ENCODE peak calls at places on chromosomes 5 and 9, in four cellular contexts. B is K562, O is HepG2, M is GM12878. Y is an unnamed sample.

GRCh38 chr5:10761842-10762165 is 770 bp upstream of the DAP start:
- DNase-seq in B (no peak), O (no peak), M (no peak), Y (no peak)

GRCh38 chr9:101751895-101752294 is 13.4 kb upstream of the GRIN3A start:
- DNase-seq in B (no peak), O (no peak), M (no peak), Y (no peak)

GRCh38 chr5:74432240-74432639 is 208.3 kb downstream of the ENC1 start:
- DNase-seq in B (no peak), O (no peak), M (no peak), Y (no peak)

GRCh38 chr9:74760031-74760700 is 127.6 kb downstream of the TRPM6 start:
- DNase-seq in B (no peak), O (peak), M (no peak), Y (no peak)

GRCh38 chr9:73810585-73811215 is 659.0 kb downstream of the ANXA1 start:
- DNase-seq in B (no peak), O (no peak), M (no peak), Y (no peak)

GRCh38 chr5:136328097-136328496 is 37.2 kb downstream of the TRPC7 start:
- DNase-seq in B (no peak), O (no peak), M (no peak), Y (no peak)

GRCh38 chr5:169876376-169876775 is 103.9 kb downstream of the INSYN2B start:
- DNase-seq in B (no peak), O (no peak), M (no peak), Y (no peak)

GRCh38 chr9:131951905-131952304 is 127.8 kb downstream of the MED27 start:
- DNase-seq in B (no peak), O (no peak), M (no peak), Y (no peak)

DNA sequence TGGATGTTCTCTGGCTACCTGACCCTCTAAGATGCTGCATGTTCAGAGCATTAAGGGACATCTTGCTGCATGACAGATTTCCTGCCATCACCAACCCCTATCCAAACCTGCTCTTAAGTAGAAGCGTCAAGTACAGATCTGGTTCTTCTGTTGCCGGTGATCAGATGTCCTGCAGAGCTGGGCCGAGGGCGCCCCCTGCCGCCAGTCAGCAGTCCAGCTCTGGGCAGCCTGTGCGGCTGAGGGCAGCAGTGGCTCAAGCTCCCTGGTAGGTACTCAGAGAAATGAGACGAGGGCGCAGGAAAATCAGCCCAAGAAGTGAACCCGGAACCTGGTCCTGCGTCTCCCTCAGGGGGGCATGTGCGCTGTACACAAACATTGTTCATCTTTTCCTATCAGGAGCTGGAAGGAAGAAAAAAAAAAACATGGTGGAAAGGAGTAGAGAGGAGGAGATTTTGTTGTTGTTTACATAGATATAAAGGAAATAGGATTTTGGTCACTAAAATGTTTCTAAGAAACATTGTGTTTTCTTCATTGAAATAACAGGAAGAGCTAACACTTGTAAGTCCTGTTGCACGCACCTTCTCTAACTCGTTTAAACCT is 95.8 kb downstream of the CFAP90 start:
- DNase-seq in B (peak), O (peak), M (no peak), Y (peak)
- TF ChIP-seq FOXK2 in B (no peak), O (no peak), M (no peak), Y (no peak)

DNA sequence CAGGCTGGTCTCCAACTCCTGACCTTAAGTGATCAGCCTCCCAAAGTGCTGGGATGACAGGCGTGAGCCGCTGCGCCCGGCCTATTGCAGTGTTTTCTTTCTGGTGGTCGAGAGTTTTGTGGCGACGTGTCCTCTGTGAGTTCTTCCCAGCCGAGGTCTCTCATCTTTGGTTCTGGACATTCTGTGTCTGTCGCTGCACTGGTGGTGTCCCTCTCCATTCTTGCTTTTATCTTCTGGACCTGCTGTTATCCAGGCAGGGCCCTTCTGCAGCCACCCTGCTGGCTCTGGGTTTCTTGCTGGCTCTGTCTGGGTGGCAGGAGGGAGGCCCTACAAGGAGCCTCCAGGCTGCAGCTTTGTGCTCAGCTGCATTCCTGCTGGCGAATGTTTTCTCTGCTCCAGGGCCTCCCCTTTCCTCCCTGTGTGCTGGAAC is 49.1 kb upstream of the EXOC3 start:
- DNase-seq in B (no peak), O (no peak), M (no peak), Y (no peak)
- TF ChIP-seq FOXK2 in B (no peak), O (no peak), M (no peak), Y (no peak)

GRCh38 chr5:158525663-158526062 is 574.1 kb downstream of the EBF1 start:
- DNase-seq in B (no peak), O (no peak), M (no peak), Y (no peak)
- TF ChIP-seq FOXK2 in B (no peak), O (no peak), M (no peak), Y (no peak)

GRCh38 chr5:112467467-112467866 is 48.4 kb upstream of the EPB41L4A start:
- DNase-seq in B (no peak), O (no peak), M (no peak), Y (no peak)
- TF ChIP-seq FOXK2 in B (no peak), O (no peak), M (no peak), Y (no peak)

GRCh38 chr5:127068771-127069330 is 4.5 kb downstream of the C5orf63 start:
- DNase-seq in B (no peak), O (no peak), M (no peak), Y (no peak)
- TF ChIP-seq FOXK2 in B (no peak), O (no peak), M (no peak), Y (no peak)